ENCODE peak calls at places on chromosomes 11 and 22, in four cellular contexts. X is hepatocyte, B is HCT116, F is stomach. T is an unnamed sample.

GRCh38 chr11:115324569-115325432 is 179.4 kb downstream of the CADM1 start:
- DNase-seq in X (peak; percentile 81), B (no peak), F (peak; percentile 27), T (peak; percentile 51)

GRCh38 chr22:46273432-46274148 is 5.8 kb downstream of the TTC38 start:
- DNase-seq in X (no peak), B (no peak), F (no peak), T (no peak)

GRCh38 chr22:19874307-19875060 is 19.8 kb upstream of the GNB1L start:
- DNase-seq in X (no peak), B (no peak), F (peak; percentile 47), T (no peak)

GRCh38 chr11:113532697-113533424 is 57.7 kb upstream of the DRD2 start:
- DNase-seq in X (peak; percentile 91), B (peak; percentile 49), F (peak; percentile 82), T (peak; percentile 41)

GRCh38 chr11:26862801-26863200 is 131.1 kb upstream of the FIBIN start:
- DNase-seq in X (no peak), B (no peak), F (no peak), T (no peak)

GRCh38 chr11:70862093-70862492 is 390.3 kb downstream of the SHANK2 start:
- DNase-seq in X (no peak), B (no peak), F (no peak), T (no peak)

GRCh38 chr11:96098511-96099241 is 174.8 kb upstream of the MTMR2 start:
- DNase-seq in X (peak; percentile 48), B (no peak), F (no peak), T (no peak)

GRCh38 chr11:469684-470667 is 19.9 kb downstream of the PTDSS2 start:
- DNase-seq in X (peak; percentile 91), B (no peak), F (peak; percentile 63), T (no peak)

GRCh38 chr11:69374110-69374981 is 80.4 kb downstream of the MYEOV start:
- DNase-seq in X (no peak), B (no peak), F (peak; percentile 22), T (no peak)

GRCh38 chr11:123338266-123338800 is 91.7 kb upstream of the GRAMD1B start:
- DNase-seq in X (no peak), B (no peak), F (no peak), T (no peak)

GRCh38 chr11:103031834-103032233 is 60.1 kb downstream of the DCUN1D5 start:
- DNase-seq in X (no peak), B (no peak), F (no peak), T (no peak)

GRCh38 chr11:88552377-88553029 is 215.0 kb upstream of the CTSC start:
- DNase-seq in X (peak; percentile 71), B (peak; percentile 48), F (peak; percentile 40), T (no peak)

GRCh38 chr11:126583101-126583500 is 227.6 kb downstream of the ST3GAL4 start:
- DNase-seq in X (no peak), B (no peak), F (no peak), T (no peak)

GRCh38 chr11:70074701-70075100 is 3.4 kb upstream of the ANO1 start:
- DNase-seq in X (no peak), B (no peak), F (no peak), T (no peak)

GRCh38 chr22:30802202-30803166 is 107.8 kb downstream of the OSBP2 start:
- DNase-seq in X (peak; percentile 96), B (peak; percentile 61), F (peak; percentile 90), T (no peak)

GRCh38 chr11:18294862-18295261 is 27.1 kb downstream of the HPS5 start:
- DNase-seq in X (no peak), B (no peak), F (no peak), T (no peak)

GRCh38 chr22:23509571-23510302 is 70.4 kb downstream of the IGLL1 start:
- DNase-seq in X (no peak), B (no peak), F (no peak), T (no peak)

GRCh38 chr11:46015941-46016340 is 93.5 kb downstream of the LARGE2 start:
- DNase-seq in X (no peak), B (no peak), F (no peak), T (no peak)

GRCh38 chr11:93216511-93217121 is 18.8 kb upstream of the SLC36A4 start:
- DNase-seq in X (no peak), B (no peak), F (peak; percentile 45), T (no peak)

GRCh38 chr11:131889146-131889577 is 518.7 kb downstream of the NTM start:
- DNase-seq in X (peak; percentile 43), B (no peak), F (no peak), T (no peak)

GRCh38 chr11:84780689-84781293 is 846.4 kb downstream of the DLG2 start:
- DNase-seq in X (peak; percentile 21), B (peak; percentile 12), F (no peak), T (peak; percentile 5)

GRCh38 chr11:22666700-22667439 is 459 bp downstream of the GAS2 start:
- DNase-seq in X (peak; percentile 80), B (no peak), F (peak; percentile 67), T (no peak)

GRCh38 chr22:46905834-46906233 is 143.4 kb downstream of the TBC1D22A start:
- DNase-seq in X (no peak), B (no peak), F (peak; percentile 15), T (no peak)

GRCh38 chr11:16607675-16608644 is 130.5 kb upstream of the C11orf58 start:
- DNase-seq in X (peak; percentile 78), B (no peak), F (peak; percentile 38), T (no peak)

GRCh38 chr11:106391771-106392412 is 314.4 kb downstream of the AASDHPPT start:
- DNase-seq in X (no peak), B (no peak), F (no peak), T (no peak)

GRCh38 chr11:33262016-33262638 is 4.9 kb downstream of the HIPK3 start:
- DNase-seq in X (no peak), B (no peak), F (no peak), T (no peak)

GRCh38 chr11:121522043-121522941 is 69.5 kb upstream of the SORL1-AS1 start:
- DNase-seq in X (no peak), B (no peak), F (no peak), T (no peak)

GRCh38 chr11:116891746-116892145 is 54.3 kb upstream of the APOA1 start:
- DNase-seq in X (no peak), B (no peak), F (no peak), T (no peak)

DNA sequence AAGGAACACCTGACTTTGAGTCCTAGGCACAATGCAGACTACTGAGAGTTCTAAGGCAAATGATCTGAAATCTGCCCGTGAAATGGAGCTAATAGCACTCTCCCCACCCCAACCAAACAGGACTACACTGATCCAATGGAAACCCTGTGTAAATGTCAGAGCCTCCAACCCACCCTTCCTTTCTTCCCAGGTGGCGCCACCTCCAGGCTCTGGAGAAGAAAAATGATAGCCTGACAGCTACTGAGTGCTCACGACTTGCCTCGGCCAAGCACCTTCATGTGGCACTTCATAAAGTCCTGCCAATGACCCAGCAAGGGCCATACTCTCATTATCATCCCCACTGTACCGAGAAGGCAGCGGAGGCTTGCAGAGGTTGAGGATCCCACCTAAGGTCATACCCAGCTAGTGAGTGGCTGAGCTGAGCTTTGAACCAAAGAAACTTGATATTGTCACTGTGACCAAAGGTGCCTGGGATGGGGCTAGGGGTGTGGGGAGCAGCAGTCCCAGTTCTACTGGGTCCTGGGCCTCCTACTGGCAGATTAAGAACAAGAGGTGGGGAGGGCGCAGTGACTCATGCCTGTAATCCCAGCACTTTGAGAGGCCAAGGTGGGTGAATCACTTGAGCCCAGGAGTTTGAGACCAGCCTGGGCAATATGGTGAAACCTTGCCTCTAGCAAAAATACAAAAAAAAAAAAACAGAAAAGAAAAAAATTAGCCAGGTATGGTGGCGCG is 20.5 kb downstream of the TST start:
- DNase-seq in X (no peak), B (peak; percentile 58), F (no peak), T (no peak)
- TF ChIP-seq CTCF in X (peak; percentile 4), B (peak; percentile 33), F (no peak), T (no peak)

GRCh38 chr11:109304159-109304558 is 117.8 kb upstream of the C11orf87 start:
- DNase-seq in X (no peak), B (no peak), F (no peak), T (no peak)

GRCh38 chr11:109305009-109305408 is 117.0 kb upstream of the C11orf87 start:
- DNase-seq in X (no peak), B (no peak), F (no peak), T (no peak)

GRCh38 chr11:109306322-109306721 is 115.7 kb upstream of the C11orf87 start:
- DNase-seq in X (no peak), B (no peak), F (no peak), T (no peak)

GRCh38 chr11:109303342-109303741 is 118.6 kb upstream of the C11orf87 start:
- DNase-seq in X (no peak), B (no peak), F (no peak), T (no peak)

GRCh38 chr11:109302591-109303334 is 119.2 kb upstream of the C11orf87 start:
- DNase-seq in X (no peak), B (no peak), F (no peak), T (no peak)
- H3K4me1 ChIP-seq in X (no peaks in the 10 kb centered on the region), B (no peaks in the 10 kb centered on the region), F (no peaks in the 10 kb centered on the region), T (no peaks in the 10 kb centered on the region)

GRCh38 chr11:110479445-110480101 is 49.8 kb downstream of the FDX1 start:
- DNase-seq in X (peak; percentile 25), B (no peak), F (no peak), T (no peak)

GRCh38 chr11:110481523-110481922 is 51.8 kb downstream of the FDX1 start:
- DNase-seq in X (no peak), B (no peak), F (no peak), T (no peak)

GRCh38 chr11:110474578-110474977 is 44.8 kb downstream of the FDX1 start:
- DNase-seq in X (no peak), B (no peak), F (no peak), T (no peak)

GRCh38 chr11:110479070-110479444 is 49.3 kb downstream of the FDX1 start:
- DNase-seq in X (no peak), B (no peak), F (no peak), T (no peak)

GRCh38 chr11:110478410-110478809 is 48.7 kb downstream of the FDX1 start:
- DNase-seq in X (peak; percentile 21), B (no peak), F (no peak), T (no peak)
- TF ChIP-seq CTCF in X (peak; percentile 19), B (peak; percentile 28), F (no peak), T (peak; percentile 43)

GRCh38 chr22:36419177-36419911 is 31.6 kb upstream of the MYH9 start:
- DNase-seq in X (peak; percentile 83), B (no peak), F (no peak), T (no peak)
- H3K4me1 ChIP-seq in X (peaks cover 28% of the 10 kb centered on the region), B (peaks cover 17% of the 10 kb centered on the region), F (peaks cover 35% of the 10 kb centered on the region), T (peaks cover 11% of the 10 kb centered on the region)

GRCh38 chr22:31952094-31952401 is 7.7 kb downstream of the YWHAH start:
- DNase-seq in X (no peak), B (no peak), F (no peak), T (no peak)
- TF ChIP-seq CTCF in X (peak; percentile 14), B (peak; percentile 9), F (no peak), T (no peak)